ENCODE peak calls at places on chromosomes 2 and 18, in four cellular contexts. Q is activated CD8-positive, alpha-beta memory T cell treated with anti-CD3 and anti-CD28 coated beads for 4 hours; W is AG10803; H is adrenal gland. N is an unnamed sample.

GRCh38 chr18:12657048-12657848 is 659 bp downstream of the SPIRE1 start:
- DNase-seq in Q (no peak), W (peak), H (peak), N (peak)

GRCh38 chr2:138223321-138223720 is 259.0 kb downstream of the HNMT start:
- DNase-seq in W (no peak), Q (no peak), H (no peak), N (peak)

GRCh38 chr2:221289389-221289788 is 282.7 kb downstream of the EPHA4 start:
- DNase-seq in Q (no peak), W (peak), H (no peak), N (peak)

GRCh38 chr18:47040982-47041381 is 5.6 kb upstream of the ELOA2 start:
- DNase-seq in Q (no peak), W (no peak), H (no peak), N (no peak)

GRCh38 chr18:58202406-58202730 is 158.3 kb downstream of the NEDD4L start:
- DNase-seq in W (peak), H (no peak), Q (no peak), N (peak)

GRCh38 chr2:222835823-222836151 is 25.0 kb upstream of the ACSL3 start:
- DNase-seq in Q (no peak), W (no peak), H (no peak), N (no peak)

GRCh38 chr2:5020451-5020850 is 671.7 kb upstream of the SOX11 start:
- DNase-seq in Q (no peak), W (no peak), H (no peak), N (no peak)

GRCh38 chr2:8006181-8006580 is 675.7 kb upstream of the ID2 start:
- DNase-seq in W (peak), Q (no peak), H (peak), N (no peak)

GRCh38 chr2:235756491-235756890 is 262.6 kb downstream of the AGAP1 start:
- DNase-seq in H (no peak), W (no peak), Q (no peak), N (no peak)

GRCh38 chr2:102449370-102449974 is 23.6 kb upstream of the SLC9A4 start:
- DNase-seq in Q (peak), H (peak), W (peak), N (peak)

GRCh38 chr2:20092901-20093235 is 41.4 kb upstream of the LAPTM4A start:
- DNase-seq in W (no peak), Q (no peak), H (no peak), N (no peak)

GRCh38 chr2:36597532-36598377 is at the start of gene FEZ2:
- DNase-seq in Q (peak), H (peak), W (peak), N (peak)

GRCh38 chr2:170092475-170092874 is 85.5 kb upstream of the MYO3B start:
- DNase-seq in W (peak), H (no peak), Q (no peak), N (no peak)

GRCh38 chr18:4987452-4988405 is 209.3 kb downstream of the AKAIN1 start:
- DNase-seq in H (no peak), W (no peak), Q (no peak), N (no peak)

GRCh38 chr2:11024687-11025086 is 113.0 kb downstream of the KCNF1 start:
- DNase-seq in Q (no peak), W (no peak), H (no peak), N (no peak)

GRCh38 chr18:13612111-13612997 is 114.0 kb downstream of the FAM210A start:
- DNase-seq in Q (peak), W (no peak), H (no peak), N (no peak)

GRCh38 chr2:137262600-137262999 is 497.3 kb downstream of the THSD7B start:
- DNase-seq in H (no peak), Q (no peak), W (no peak), N (no peak)

GRCh38 chr2:205403244-205403845 is 279.0 kb upstream of the NRP2 start:
- DNase-seq in Q (no peak), H (no peak), W (peak), N (peak)

GRCh38 chr2:156892449-156893335 is 364.8 kb upstream of the GALNT5 start:
- DNase-seq in Q (no peak), H (no peak), W (peak), N (peak)

GRCh38 chr2:168198476-168199192 is 48.8 kb downstream of the STK39 start:
- DNase-seq in H (no peak), Q (no peak), W (peak), N (peak)

GRCh38 chr2:19876751-19877150 is 25.0 kb downstream of the TTC32 start:
- DNase-seq in Q (no peak), W (no peak), H (no peak), N (no peak)

GRCh38 chr2:85758361-85759256 is 4.8 kb downstream of the ATOH8 start:
- DNase-seq in Q (no peak), W (no peak), H (no peak), N (no peak)

GRCh38 chr2:46873632-46874068 is 42.0 kb downstream of the MCFD2 start:
- DNase-seq in H (peak), Q (no peak), W (peak), N (peak)

GRCh38 chr2:95024960-95025405 is 525 bp upstream of the MAL start:
- DNase-seq in W (no peak), H (no peak), Q (no peak), N (no peak)

GRCh38 chr18:9039441-9039950 is 63.0 kb upstream of the NDUFV2 start:
- DNase-seq in H (no peak), Q (no peak), W (no peak), N (no peak)

GRCh38 chr2:70686577-70687460 is 81.2 kb downstream of the ADD2 start:
- DNase-seq in W (peak), Q (no peak), H (no peak), N (peak)

GRCh38 chr2:144015655-144016245 is 504.2 kb downstream of the ZEB2 start:
- DNase-seq in Q (no peak), H (no peak), W (peak), N (peak)

GRCh38 chr2:201403904-201404303 is 46.8 kb upstream of the FLACC1 start:
- DNase-seq in W (peak), H (no peak), Q (no peak), N (peak)

GRCh38 chr18:13877133-13877532 is 38.2 kb downstream of the MC2R start:
- DNase-seq in H (no peak), Q (no peak), W (no peak), N (no peak)